ENCODE peak calls at places on chromosomes 2 and 18, in four cellular contexts. M, Q, C and A are unnamed samples.

GRCh38 chr2:37877457-37878315 is 47.4 kb upstream of the RMDN2 start:
- DNase-seq in M (no peak), Q (peak), C (no peak), A (peak)

GRCh38 chr2:189210250-189211075 is 30.9 kb upstream of the COL5A2 start:
- DNase-seq in M (peak), Q (no peak), C (no peak), A (no peak)

GRCh38 chr2:241896746-241897201 is 27.2 kb downstream of the RTP5 start:
- DNase-seq in M (no peak), Q (no peak), C (peak), A (no peak)

GRCh38 chr2:171583566-171583965 is 61.3 kb downstream of the CYBRD1 start:
- DNase-seq in M (no peak), Q (no peak), C (no peak), A (no peak)

GRCh38 chr18:59823611-59824195 is 76.1 kb upstream of the PMAIP1 start:
- DNase-seq in M (peak), Q (peak), C (no peak), A (no peak)

GRCh38 chr18:31677592-31677991 is 6.8 kb downstream of the B4GALT6 start:
- DNase-seq in M (no peak), Q (no peak), C (no peak), A (peak)

GRCh38 chr2:200252661-200253067 is 53.8 kb upstream of the SPATS2L start:
- DNase-seq in M (no peak), Q (no peak), C (no peak), A (no peak)

GRCh38 chr2:236848467-236848866 is 237.2 kb upstream of the COPS8 start:
- DNase-seq in M (no peak), Q (peak), C (no peak), A (no peak)

GRCh38 chr2:45867349-45867748 is 215.9 kb downstream of the PRKCE start:
- DNase-seq in M (no peak), Q (no peak), C (no peak), A (no peak)

GRCh38 chr2:88810017-88810416 is 118.5 kb downstream of the RPIA start:
- DNase-seq in M (no peak), Q (no peak), C (no peak), A (no peak)

GRCh38 chr2:152497481-152498052 is 162.6 kb downstream of the FMNL2 start:
- DNase-seq in M (no peak), Q (no peak), C (no peak), A (no peak)

GRCh38 chr2:224442092-224442999 is 40.4 kb upstream of the FAM124B start:
- DNase-seq in M (peak), Q (peak), C (peak), A (peak)

GRCh38 chr2:242085941-242086621 is 216.6 kb downstream of the RTP5 start:
- DNase-seq in M (peak), Q (no peak), C (no peak), A (peak)

GRCh38 chr18:48790869-48791635 is 159.7 kb downstream of the SMAD7 start:
- DNase-seq in M (no peak), Q (no peak), C (peak), A (no peak)

GRCh38 chr18:54679318-54680149 is 88.5 kb downstream of the DYNAP start:
- DNase-seq in M (no peak), Q (peak), C (no peak), A (peak)

GRCh38 chr2:157820202-157820601 is 55.9 kb downstream of the ACVR1 start:
- DNase-seq in M (no peak), Q (no peak), C (no peak), A (no peak)

DNA sequence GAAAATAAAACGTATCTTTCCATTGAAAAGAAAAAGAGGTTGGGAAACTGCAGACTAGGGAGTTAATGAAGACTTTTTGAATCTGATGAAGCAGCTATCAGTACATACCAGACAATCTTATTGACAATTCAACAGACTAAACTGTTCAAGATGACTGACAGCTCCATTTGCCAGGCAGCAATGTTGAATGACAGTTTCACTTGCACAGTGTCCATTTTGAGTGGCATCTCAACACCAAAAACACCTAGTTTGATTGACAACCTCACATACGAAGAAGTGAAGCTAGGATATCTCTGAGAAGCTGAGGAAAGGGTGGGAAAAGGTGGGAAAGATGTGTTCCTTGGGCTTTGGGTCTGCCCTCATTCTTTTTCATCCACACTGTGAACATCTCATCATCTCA is 315.0 kb upstream of the SYT4 start:
- DNase-seq in M (no peak), Q (no peak), C (no peak), A (no peak)
- TF ChIP-seq POLR2AphosphoS5 in M (no peak), Q (no peak), C (no peak), A (no peak)

GRCh38 chr2:201366166-201366565 is 9.0 kb upstream of the FLACC1 start:
- DNase-seq in M (no peak), Q (no peak), C (no peak), A (no peak)

GRCh38 chr2:201363857-201364560 is 6.9 kb upstream of the FLACC1 start:
- DNase-seq in M (no peak), Q (peak), C (no peak), A (peak)

GRCh38 chr2:201369762-201370161 is 12.6 kb upstream of the FLACC1 start:
- DNase-seq in M (no peak), Q (peak), C (no peak), A (no peak)
- H3K4me3 ChIP-seq in M (no peak), Q (no peak), C (no peak), A (no peak)

GRCh38 chr2:23700627-23701026 is 226.3 kb downstream of the ATAD2B start:
- DNase-seq in M (no peak), Q (no peak), C (no peak), A (no peak)

GRCh38 chr2:23698116-23698732 is 228.7 kb downstream of the ATAD2B start:
- DNase-seq in M (no peak), Q (no peak), C (no peak), A (no peak)

GRCh38 chr2:23698733-23699391 is 228.1 kb downstream of the ATAD2B start:
- DNase-seq in M (no peak), Q (peak), C (peak), A (no peak)

GRCh38 chr2:23697676-23698075 is 229.2 kb downstream of the ATAD2B start:
- DNase-seq in M (no peak), Q (no peak), C (no peak), A (no peak)

DNA sequence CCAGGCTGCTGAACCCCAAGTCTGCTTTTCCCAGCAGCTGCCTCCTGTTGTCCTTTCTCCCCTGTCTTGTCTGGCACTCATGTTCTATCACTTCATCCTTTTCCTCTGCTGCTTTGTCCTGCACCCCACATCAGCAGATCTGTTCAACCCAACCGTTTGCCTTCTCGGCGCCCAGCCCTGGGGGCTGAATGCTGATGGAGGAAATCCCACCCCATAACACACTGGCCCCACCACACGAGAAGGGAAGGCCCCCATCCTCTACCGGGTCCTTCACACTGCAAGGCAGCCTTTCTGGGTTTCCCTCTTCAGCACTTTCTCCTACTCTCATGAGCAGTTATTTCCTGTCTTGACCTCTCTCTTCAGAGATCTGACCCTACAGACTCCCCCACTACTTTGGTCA is 227.4 kb downstream of the ATAD2B start:
- DNase-seq in M (no peak), Q (no peak), C (peak), A (no peak)
- H3K27ac ChIP-seq in M (peak), Q (no peak), C (no peak), A (no peak)

GRCh38 chr2:233462202-233462785 is 104.3 kb downstream of the USP40 start:
- DNase-seq in M (no peak), Q (no peak), C (peak), A (no peak)

GRCh38 chr2:233461481-233461891 is 105.1 kb downstream of the USP40 start:
- DNase-seq in M (no peak), Q (no peak), C (no peak), A (no peak)

GRCh38 chr2:233464056-233464455 is 102.5 kb downstream of the USP40 start:
- DNase-seq in M (no peak), Q (no peak), C (peak), A (no peak)

GRCh38 chr2:233463586-233463985 is 103.0 kb downstream of the USP40 start:
- DNase-seq in M (no peak), Q (no peak), C (no peak), A (no peak)

GRCh38 chr2:233462826-233463470 is 103.6 kb downstream of the USP40 start:
- DNase-seq in M (no peak), Q (no peak), C (no peak), A (no peak)
- TF ChIP-seq POLR2AphosphoS5 in M (no peak), Q (no peak), C (no peak), A (no peak)